ENCODE peak calls at places on chromosomes 12 and 14, in five cellular contexts. Y, E, S, K and M are unnamed samples.

GRCh38 chr12:17528394-17528793 is 561.6 kb downstream of the RERGL start:
- DNase-seq in E (no peak), K (no peak), Y (no peak), S (no peak), M (no peak)

GRCh38 chr12:40655451-40655850 is 36.8 kb upstream of the CNTN1 start:
- DNase-seq in Y (no peak), K (no peak), E (no peak), S (no peak), M (no peak)

GRCh38 chr14:22627506-22628263 is 16.5 kb downstream of the OR6J1 start:
- DNase-seq in Y (no peak), S (no peak), K (no peak), E (no peak), M (no peak)

GRCh38 chr12:70756791-70757190 is 119.6 kb upstream of the PTPRB start:
- DNase-seq in E (no peak), S (no peak), K (no peak), Y (no peak), M (no peak)

GRCh38 chr14:105273062-105273461 is 24.7 kb downstream of the BTBD6 start:
- DNase-seq in K (no peak), S (no peak), Y (no peak), E (peak; percentile 58), M (no peak)

GRCh38 chr12:59803735-59804134 is 207.9 kb downstream of the SLC16A7 start:
- DNase-seq in S (no peak), K (no peak), Y (peak; percentile 12), E (no peak), M (no peak)

GRCh38 chr14:92417759-92418158 is 94.8 kb downstream of the SLC24A4 start:
- DNase-seq in Y (no peak), S (no peak), K (peak; percentile 45), E (peak; percentile 30), M (no peak)

GRCh38 chr12:57320639-57321038 is 69.7 kb upstream of the STAC3 start:
- DNase-seq in Y (no peak), K (no peak), E (no peak), S (no peak), M (no peak)

GRCh38 chr12:109981311-109981710 is 14.9 kb downstream of the GIT2 start:
- DNase-seq in K (no peak), Y (no peak), E (no peak), S (peak; percentile 33), M (no peak)

GRCh38 chr14:78902010-78902623 is 731.9 kb downstream of the NRXN3 start:
- DNase-seq in K (peak; percentile 42), Y (peak; percentile 22), S (no peak), E (peak; percentile 14), M (no peak)

GRCh38 chr12:118017926-118018325 is 1.4 kb downstream of the RFC5 start:
- DNase-seq in Y (no peak), E (no peak), S (no peak), K (no peak), M (no peak)

GRCh38 chr12:127588224-127588623 is 678.7 kb upstream of the TMEM132C start:
- DNase-seq in S (no peak), E (no peak), Y (peak; percentile 96), K (no peak), M (no peak)

GRCh38 chr12:61993734-61994345 is 266.4 kb upstream of the USP15 start:
- DNase-seq in Y (peak; percentile 13), K (no peak), E (no peak), S (no peak), M (no peak)

GRCh38 chr14:37550511-37550910 is 44.5 kb downstream of the FOXA1 start:
- DNase-seq in Y (peak; percentile 80), S (no peak), E (no peak), K (no peak), M (no peak)

GRCh38 chr14:71438684-71439083 is 493.5 kb upstream of the RGS6 start:
- DNase-seq in Y (peak; percentile 76), K (no peak), S (no peak), E (peak; percentile 25), M (no peak)

GRCh38 chr14:102817318-102817717 is 40.1 kb downstream of the TRAF3 start:
- DNase-seq in E (no peak), Y (no peak), K (no peak), S (no peak), M (no peak)

DNA sequence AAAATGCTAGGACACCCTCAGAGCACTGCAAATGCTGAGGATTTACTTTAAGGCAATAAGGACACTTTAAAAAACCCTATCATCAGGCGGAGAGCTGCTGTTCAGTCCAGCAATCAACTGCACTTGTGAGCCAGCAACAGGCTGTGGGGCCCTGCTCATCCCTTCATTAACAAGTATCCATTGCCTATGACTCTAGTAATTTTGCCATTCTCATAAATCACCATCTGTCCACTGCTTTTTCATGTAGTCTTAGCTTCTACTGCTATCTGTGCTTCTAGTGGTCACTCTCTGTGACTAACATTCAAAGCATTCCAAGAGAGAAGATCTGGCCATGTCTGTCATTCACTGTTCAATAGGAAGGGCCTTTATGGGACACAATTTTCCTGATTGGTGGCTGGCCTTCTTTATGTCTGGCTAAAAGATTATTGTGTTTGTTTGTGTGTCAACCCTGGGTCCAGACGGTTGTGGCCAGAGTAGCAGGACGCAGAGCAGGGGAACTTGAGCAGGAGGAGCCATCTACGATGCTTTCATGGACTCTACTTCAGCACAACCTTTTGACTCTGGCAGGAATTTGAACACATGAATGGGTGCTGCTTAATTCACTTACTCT is 3.6 kb upstream of the KRAS start:
- DNase-seq in K (no peak), E (no peak), S (no peak), Y (no peak), M (no peak)
- TF ChIP-seq CTCF in K (no peak), E (no peak), S (no peak), Y (no peak), M (no peak)

GRCh38 chr14:64857979-64858740 is 21.5 kb downstream of the SPTB start:
- DNase-seq in S (no peak), K (no peak), E (no peak), Y (no peak), M (no peak)
- TF ChIP-seq CTCF in S (no peak), K (no peak), E (no peak), Y (no peak), M (no peak)

GRCh38 chr14:36522972-36523685 is 3.1 kb upstream of the NKX2-1 start:
- DNase-seq in Y (no peak), S (no peak), E (no peak), K (no peak), M (no peak)

GRCh38 chr14:36522347-36522971 is 2.4 kb upstream of the NKX2-1 start:
- DNase-seq in Y (no peak), E (no peak), S (no peak), K (no peak), M (no peak)

GRCh38 chr14:36525746-36526099 is 5.7 kb upstream of the NKX2-1 start:
- DNase-seq in E (no peak), K (no peak), S (no peak), Y (no peak), M (no peak)

GRCh38 chr14:36524220-36524837 is 4.3 kb upstream of the NKX2-1 start:
- DNase-seq in Y (no peak), E (no peak), K (no peak), S (no peak), M (no peak)

GRCh38 chr14:36524874-36525745 is 5.1 kb upstream of the NKX2-1 start:
- DNase-seq in K (no peak), S (no peak), Y (no peak), E (no peak), M (no peak)
- TF ChIP-seq CTCF in K (no peak), S (no peak), Y (peak; percentile 43), E (peak; percentile 46), M (no peak)

DNA sequence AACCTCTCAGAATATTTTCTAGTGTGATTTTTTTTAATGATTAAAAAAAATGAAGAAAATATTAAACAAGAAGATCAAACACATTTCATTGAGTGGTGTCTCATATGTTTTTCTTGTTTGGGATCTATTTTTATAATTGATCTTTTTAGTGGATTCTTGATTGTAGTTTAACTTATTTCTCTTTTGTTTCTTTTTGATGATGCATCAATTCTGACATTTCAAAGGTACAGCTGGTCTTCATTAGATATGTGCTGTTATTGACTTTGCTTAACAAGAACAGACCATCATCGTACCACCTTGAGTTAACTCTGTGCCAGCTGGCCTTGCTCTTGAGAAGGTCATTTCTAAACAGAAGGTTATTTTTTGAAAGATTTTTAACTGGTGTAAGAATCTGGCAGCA is 45.8 kb upstream of the FGD4 start:
- DNase-seq in E (no peak), S (no peak), K (no peak), Y (no peak), M (no peak)
- TF ChIP-seq CTCF in E (no peak), S (no peak), K (no peak), Y (no peak), M (no peak)